ENCODE peak calls at places on chromosomes 7 and 10, in five cellular contexts. P, D, M, B and F are unnamed samples.

GRCh38 chr10:59991117-59991516 is 84.8 kb upstream of the CCDC6 start:
- DNase-seq in P (no peak), D (no peak), M (no peak), B (peak), F (no peak)

GRCh38 chr7:95395755-95396135 is 430 bp downstream of the PON3 start:
- DNase-seq in P (no peak), D (no peak), M (no peak), B (no peak), F (no peak)

GRCh38 chr10:90862908-90863514 is 5.2 kb upstream of the HTR7 start:
- DNase-seq in P (peak), D (no peak), M (peak), B (peak), F (no peak)

GRCh38 chr10:1538531-1539061 is 198.7 kb downstream of the ADARB2 start:
- DNase-seq in P (no peak), D (no peak), M (no peak), B (no peak), F (no peak)

GRCh38 chr10:130998046-130998435 is 313.5 kb downstream of the TCERG1L start:
- DNase-seq in P (no peak), D (no peak), M (no peak), B (no peak), F (no peak)

GRCh38 chr7:101896312-101896711 is 78.9 kb downstream of the CUX1 start:
- DNase-seq in P (no peak), D (no peak), M (no peak), B (no peak), F (no peak)

GRCh38 chr7:150388709-150389531 is 9.8 kb downstream of the ZNF775 start:
- DNase-seq in P (peak), D (peak), M (no peak), B (no peak), F (no peak)

GRCh38 chr7:8143151-8143874 is 118.7 kb downstream of the ICA1 start:
- DNase-seq in P (no peak), D (no peak), M (no peak), B (no peak), F (no peak)

GRCh38 chr10:61759751-61760150 is 97.0 kb downstream of the CABCOCO1 start:
- DNase-seq in P (no peak), D (no peak), M (no peak), B (no peak), F (no peak)

GRCh38 chr10:1100691-1101368 is 44.6 kb downstream of the WDR37 start:
- DNase-seq in P (no peak), D (no peak), M (peak), B (no peak), F (peak)

GRCh38 chr10:335151-335800 is 200.0 kb downstream of the ZMYND11 start:
- DNase-seq in P (no peak), D (no peak), M (no peak), B (no peak), F (no peak)

GRCh38 chr7:50502947-50503346 is 52.8 kb upstream of the FIGNL1 start:
- DNase-seq in P (peak), D (no peak), M (no peak), B (no peak), F (no peak)

GRCh38 chr10:61662794-61663259 is at the start of gene CABCOCO1:
- DNase-seq in P (peak), D (peak), M (peak), B (peak), F (peak)

GRCh38 chr10:25633542-25633941 is 300.5 kb upstream of the MYO3A start:
- DNase-seq in P (no peak), D (no peak), M (no peak), B (no peak), F (no peak)

GRCh38 chr7:131935180-131935579 is 378.8 kb upstream of the PODXL start:
- DNase-seq in P (no peak), D (no peak), M (no peak), B (no peak), F (no peak)

GRCh38 chr7:36119005-36119711 is 33.9 kb upstream of the EEPD1 start:
- DNase-seq in P (peak), D (peak), M (no peak), B (no peak), F (no peak)

GRCh38 chr7:127822822-127823508 is 171.0 kb downstream of the SND1 start:
- DNase-seq in P (no peak), D (no peak), M (peak), B (peak), F (no peak)

GRCh38 chr10:70596860-70597809 is 5.4 kb downstream of the PRF1 start:
- DNase-seq in P (no peak), D (no peak), M (no peak), B (no peak), F (no peak)

GRCh38 chr7:36128448-36129047 is 24.5 kb upstream of the EEPD1 start:
- DNase-seq in P (peak), D (peak), M (no peak), B (no peak), F (no peak)

GRCh38 chr10:71975891-71976725 is 11.9 kb downstream of the CHST3 start:
- DNase-seq in P (peak), D (peak), M (no peak), B (no peak), F (no peak)

GRCh38 chr7:1043552-1044188 is 676 bp upstream of the GPR146 start:
- DNase-seq in P (no peak), D (no peak), M (peak), B (no peak), F (no peak)

GRCh38 chr10:70328987-70329386 is 45.2 kb upstream of the NPFFR1 start:
- DNase-seq in P (peak), D (peak), M (no peak), B (no peak), F (no peak)

GRCh38 chr7:18354686-18355085 is 140.9 kb upstream of the HDAC9 start:
- DNase-seq in P (no peak), D (no peak), M (no peak), B (no peak), F (no peak)
- TF ChIP-seq CTCF in P (no peak), D (no peak), M (no peak), B (no peak), F (no peak)

GRCh38 chr10:80460399-80461207 is 6.5 kb downstream of the TSPAN14 start:
- DNase-seq in P (peak), D (peak), M (no peak), B (no peak), F (no peak)

GRCh38 chr10:80458263-80458625 is 4.1 kb downstream of the TSPAN14 start:
- DNase-seq in P (no peak), D (no peak), M (no peak), B (no peak), F (no peak)

GRCh38 chr10:80458638-80459037 is 4.5 kb downstream of the TSPAN14 start:
- DNase-seq in P (peak), D (no peak), M (no peak), B (no peak), F (no peak)

GRCh38 chr10:80457554-80458262 is 3.6 kb downstream of the TSPAN14 start:
- DNase-seq in P (no peak), D (no peak), M (no peak), B (no peak), F (no peak)

DNA sequence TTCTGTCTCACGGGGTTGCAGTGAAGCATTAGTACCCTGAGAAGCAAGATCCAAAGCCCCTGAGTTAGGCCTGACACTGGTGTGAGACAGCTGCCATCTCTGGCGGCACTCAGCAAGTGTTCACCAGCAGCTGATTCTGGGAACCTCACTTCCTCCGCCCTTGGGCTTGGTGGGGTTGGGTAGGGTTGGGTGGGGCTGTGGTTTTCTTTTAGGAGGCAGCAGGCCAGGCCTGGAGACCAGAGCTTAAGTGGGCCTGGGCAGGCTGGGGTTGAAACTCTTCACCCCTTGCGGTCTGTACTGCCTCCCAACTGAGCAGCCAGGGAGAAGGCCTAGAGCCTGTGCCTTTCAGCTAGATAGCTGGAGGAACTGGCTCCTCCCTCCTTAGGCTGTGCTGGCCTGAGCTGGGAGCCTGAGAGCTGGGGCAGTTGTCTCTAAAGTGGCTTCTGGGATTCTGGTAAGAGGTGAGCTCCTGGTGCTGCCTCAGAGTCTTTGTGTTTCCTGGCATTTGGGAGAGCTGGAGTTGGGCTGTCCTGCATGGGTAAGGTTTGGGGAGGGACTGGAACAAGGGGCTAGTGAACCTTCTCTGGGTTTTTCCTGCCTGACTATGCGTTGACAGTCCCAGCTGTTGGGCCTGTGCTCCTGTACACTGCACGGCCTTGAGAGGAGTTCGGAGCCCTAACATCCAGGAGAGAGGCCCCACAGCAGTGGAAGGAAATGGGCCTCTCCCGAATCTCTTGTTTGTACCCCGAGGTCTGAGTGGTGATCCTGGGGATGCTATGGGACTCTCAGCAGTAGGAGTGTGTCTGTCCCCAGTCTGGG is 5.1 kb downstream of the TSPAN14 start:
- DNase-seq in P (peak), D (peak), M (no peak), B (peak), F (no peak)
- TF ChIP-seq CTCF in P (peak), D (no peak), M (no peak), B (no peak), F (no peak)

GRCh38 chr7:70042533-70042932 is 444.3 kb downstream of the AUTS2 start:
- DNase-seq in P (peak), D (peak), M (no peak), B (no peak), F (no peak)
- TF ChIP-seq CTCF in P (peak), D (peak), M (no peak), B (no peak), F (no peak)

GRCh38 chr7:114921636-114922150 is at the start of gene MDFIC:
- DNase-seq in P (no peak), D (no peak), M (peak), B (no peak), F (no peak)
- TF ChIP-seq CTCF in P (no peak), D (no peak), M (no peak), B (no peak), F (no peak)

GRCh38 chr10:64036996-64037666 is 515.9 kb downstream of the REEP3 start:
- DNase-seq in P (no peak), D (no peak), M (peak), B (no peak), F (no peak)

GRCh38 chr10:64036306-64036930 is 515.2 kb downstream of the REEP3 start:
- DNase-seq in P (peak), D (no peak), M (no peak), B (no peak), F (no peak)

GRCh38 chr10:64038097-64038496 is 516.9 kb downstream of the REEP3 start:
- DNase-seq in P (no peak), D (no peak), M (no peak), B (no peak), F (no peak)

GRCh38 chr10:64039208-64039607 is 518.0 kb downstream of the REEP3 start:
- DNase-seq in P (no peak), D (no peak), M (no peak), B (no peak), F (no peak)

GRCh38 chr10:64033710-64034109 is 512.5 kb downstream of the REEP3 start:
- DNase-seq in P (peak), D (no peak), M (no peak), B (no peak), F (no peak)
- TF ChIP-seq CTCF in P (no peak), D (no peak), M (no peak), B (no peak), F (no peak)

GRCh38 chr7:143382791-143383641 is 1.9 kb downstream of the ZYX start:
- DNase-seq in P (no peak), D (no peak), M (no peak), B (no peak), F (no peak)
- TF ChIP-seq CTCF in P (no peak), D (no peak), M (no peak), B (no peak), F (no peak)

DNA sequence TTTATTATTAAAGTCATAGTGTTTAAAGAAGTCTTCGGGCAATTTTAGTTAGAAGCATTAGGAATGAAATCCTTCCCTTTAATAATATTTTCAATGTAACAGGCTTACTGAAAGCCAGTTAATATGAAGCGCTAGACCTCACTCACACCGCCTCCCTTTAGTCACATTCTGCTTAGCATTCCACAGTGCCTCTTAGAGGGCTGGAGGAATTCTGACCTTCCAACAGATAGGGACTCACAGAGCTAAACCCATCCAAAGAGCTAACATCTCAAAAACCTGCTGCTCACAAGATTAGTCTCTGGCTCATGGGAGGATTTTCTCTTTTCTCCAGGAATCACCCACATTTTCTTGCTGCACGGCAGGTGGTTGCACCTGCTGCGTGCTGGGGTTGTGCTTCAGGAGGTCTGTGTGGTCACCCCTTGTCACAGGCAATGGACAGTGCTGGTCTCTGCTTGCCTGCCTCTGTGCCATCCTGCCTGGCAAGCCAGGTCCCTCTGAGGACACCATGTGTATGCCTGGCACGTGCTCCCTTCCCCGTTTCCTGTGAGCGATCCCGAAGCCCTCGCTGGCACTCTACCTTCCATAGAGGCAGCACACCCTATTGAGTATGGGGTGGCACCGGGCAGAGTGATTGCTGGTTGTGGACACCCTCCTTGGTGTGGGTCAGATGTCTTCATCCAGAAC is 91.8 kb downstream of the KLF6 start:
- DNase-seq in P (no peak), D (no peak), M (no peak), B (no peak), F (no peak)
- TF ChIP-seq CTCF in P (no peak), D (no peak), M (no peak), B (no peak), F (no peak)

GRCh38 chr10:18312385-18313145 is 172.3 kb downstream of the CACNB2 start:
- DNase-seq in P (peak), D (peak), M (no peak), B (peak), F (no peak)
- TF ChIP-seq CTCF in P (peak), D (peak), M (peak), B (no peak), F (no peak)

DNA sequence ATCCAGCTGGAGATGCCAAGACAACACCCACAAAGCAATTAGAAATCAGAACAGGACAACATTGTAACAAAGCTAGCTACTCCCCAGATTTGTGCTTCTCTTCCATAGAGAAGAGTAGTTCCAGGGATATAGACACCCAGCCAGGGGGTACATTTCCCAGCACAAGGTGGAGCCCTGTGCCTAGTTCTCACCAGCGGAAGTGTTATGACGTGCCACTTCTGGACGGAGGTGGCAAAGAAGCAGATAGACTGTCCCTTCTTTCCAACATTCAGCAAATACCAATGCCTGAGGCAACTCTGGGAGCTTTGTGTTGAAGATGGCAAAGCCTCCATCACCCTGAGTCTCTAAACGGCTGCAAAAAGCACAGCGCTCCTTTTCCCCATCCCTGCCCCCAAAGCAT is 23.4 kb upstream of the GSAP start:
- DNase-seq in P (peak), D (no peak), M (no peak), B (peak), F (no peak)
- TF ChIP-seq CTCF in P (peak), D (no peak), M (no peak), B (no peak), F (no peak)